ENCODE peak calls at places on chromosome 21, in four cellular contexts. H, I, M and J are unnamed samples.

GRCh38 chr21:45644041-45644906 is 749 bp downstream of the PCBP3 start:
- DNase-seq in H (no peak), M (no peak), I (no peak), J (no peak)

GRCh38 chr21:43004926-43005325 is 30.6 kb downstream of the PKNOX1 start:
- DNase-seq in M (no peak), I (no peak), H (no peak), J (no peak)

GRCh38 chr21:43305811-43306311 is 121.1 kb downstream of the SIK1 start:
- DNase-seq in I (no peak), H (no peak), M (no peak), J (no peak)

GRCh38 chr21:44579056-44579832 is 1.2 kb downstream of the KRTAP10-5 start:
- DNase-seq in H (no peak), M (no peak), I (no peak), J (no peak)

GRCh38 chr21:43278359-43278758 is 109.6 kb downstream of the CRYAA start:
- DNase-seq in H (no peak), M (no peak), I (no peak), J (no peak)

GRCh38 chr21:36704958-36705678 is 6.2 kb downstream of the SIM2 start:
- DNase-seq in I (no peak), H (no peak), M (no peak), J (no peak)

GRCh38 chr21:34965200-34966174 is 83.6 kb downstream of the RUNX1 start:
- DNase-seq in M (peak; percentile 16), I (no peak), H (no peak), J (no peak)

GRCh38 chr21:36730291-36731281 is 31.7 kb downstream of the SIM2 start:
- DNase-seq in H (no peak), M (no peak), I (no peak), J (no peak)

GRCh38 chr21:44842721-44843445 is 25.0 kb upstream of the SUMO3 start:
- DNase-seq in M (no peak), I (no peak), H (no peak), J (no peak)

GRCh38 chr21:34793471-34793870 is 124.7 kb downstream of the CLIC6 start:
- DNase-seq in I (no peak), M (no peak), H (no peak), J (no peak)

GRCh38 chr21:32456497-32456918 is 44.0 kb downstream of the EVA1C start:
- DNase-seq in H (no peak), I (no peak), M (no peak), J (no peak)

GRCh38 chr21:28207776-28208175 is 784.9 kb downstream of the LTN1 start:
- DNase-seq in H (no peak), I (no peak), M (peak; percentile 16), J (no peak)

GRCh38 chr21:34592573-34592972 is 22.3 kb downstream of the RCAN1 start:
- DNase-seq in M (no peak), I (no peak), H (no peak), J (no peak)

GRCh38 chr21:33976082-33976979 is 60.7 kb upstream of the ATP5PO start:
- DNase-seq in I (peak; percentile 40), M (peak; percentile 64), H (no peak), J (peak; percentile 96)

GRCh38 chr21:42061195-42061865 is 9.8 kb upstream of the UMODL1 start:
- DNase-seq in I (no peak), H (no peak), M (no peak), J (no peak)

GRCh38 chr21:46161800-46162592 is 6.6 kb upstream of the FTCD start:
- DNase-seq in H (no peak), M (no peak), I (no peak), J (no peak)